ENCODE peak calls at places on chromosomes 7 and 10, in five cellular contexts. V is CD8-positive, alpha-beta memory T cell; L is A549; B is glutamatergic neuron; R is colonic mucosa. J is an unnamed sample.

GRCh38 chr7:33790746-33791145 is 114.6 kb upstream of the BMPER start:
- DNase-seq in B (no peak), R (no peak), V (no peak), L (no peak), J (no peak)

GRCh38 chr10:27745719-27746363 is at the start of gene MKX:
- DNase-seq in B (peak; percentile 93), L (peak; percentile 31), R (peak; percentile 58), V (no peak), J (no peak)

GRCh38 chr7:158378978-158379377 is 208.6 kb downstream of the PTPRN2 start:
- DNase-seq in R (no peak), B (no peak), L (no peak), V (no peak), J (no peak)

GRCh38 chr10:94680544-94680943 is 3.0 kb upstream of the CYP2C18 start:
- DNase-seq in L (peak; percentile 90), B (no peak), V (no peak), R (no peak), J (peak; percentile 13)

GRCh38 chr7:16492513-16493062 is 27.1 kb upstream of the SOSTDC1 start:
- DNase-seq in R (no peak), V (no peak), L (no peak), B (no peak), J (peak; percentile 68)

GRCh38 chr7:27186450-27187157 is 1.6 kb upstream of the HOXA11 start:
- DNase-seq in L (no peak), R (no peak), V (no peak), B (no peak), J (no peak)

GRCh38 chr10:128210215-128211063 is 84.2 kb upstream of the MKI67 start:
- DNase-seq in B (peak; percentile 80), L (peak; percentile 67), R (peak; percentile 79), V (peak; percentile 67), J (peak; percentile 54)

GRCh38 chr7:94405506-94405905 is 10.8 kb downstream of the COL1A2 start:
- DNase-seq in V (no peak), B (no peak), L (no peak), R (no peak), J (no peak)

GRCh38 chr7:1532456-1533254 is 2.2 kb downstream of the MAFK start:
- DNase-seq in L (peak; percentile 86), B (no peak), V (peak; percentile 43), R (peak; percentile 92), J (peak; percentile 85)

GRCh38 chr10:63425512-63425911 is 40.3 kb downstream of the JMJD1C start:
- DNase-seq in B (no peak), L (no peak), R (no peak), V (no peak), J (no peak)

GRCh38 chr7:12458520-12459131 is 55.0 kb upstream of the VWDE start:
- DNase-seq in V (no peak), L (peak; percentile 41), R (no peak), B (no peak), J (peak; percentile 58)

GRCh38 chr7:155862088-155862487 is 49.8 kb upstream of the SHH start:
- DNase-seq in B (no peak), V (no peak), L (peak; percentile 52), R (peak; percentile 4), J (no peak)

J was measured in NCI-H460.